ENCODE peak calls at places on chromosome 21, in six cellular contexts. F is stimulated activated CD4-positive, alpha-beta T cell treated with anti-CD3 and anti-CD28 coated beads, Interleukin-2, amount 100 ng/mL, for 48 hours; B is stomach; D is effector memory CD8-positive, alpha-beta T cell; M is upper lobe of right lung; O is Right ventricle myocardium inferior. R is an unnamed sample.

GRCh38 chr21:38888956-38889605 is 83.4 kb downstream of the ETS2 start:
- DNase-seq in O (no peak), F (no peak), B (no peak), M (no peak), D (no peak), R (no peak)

GRCh38 chr21:16419188-16419874 is 689.5 kb downstream of the USP25 start:
- DNase-seq in B (peak), M (peak), F (no peak), D (no peak), O (peak), R (no peak)

GRCh38 chr21:45615145-45615711 is 28.3 kb upstream of the PCBP3 start:
- DNase-seq in B (peak), D (peak), O (peak), M (peak), F (peak), R (peak)

GRCh38 chr21:37829447-37829846 is 86.8 kb downstream of the KCNJ6 start:
- DNase-seq in F (no peak), D (no peak), B (peak), O (no peak), M (no peak), R (no peak)

GRCh38 chr21:31688603-31689368 is 29.3 kb downstream of the SOD1 start:
- DNase-seq in D (no peak), M (no peak), F (no peak), O (no peak), B (no peak), R (no peak)

GRCh38 chr21:45550552-45551210 is 8.4 kb upstream of the SLC19A1 start:
- DNase-seq in O (peak), B (no peak), M (peak), D (no peak), F (peak), R (peak)

GRCh38 chr21:39317134-39318090 is 4.0 kb upstream of the BRWD1 start:
- DNase-seq in M (no peak), B (no peak), D (no peak), O (no peak), F (no peak), R (no peak)

GRCh38 chr21:36065497-36066036 is 4.3 kb upstream of the CBR1 start:
- DNase-seq in O (no peak), M (no peak), B (no peak), F (no peak), D (no peak), R (no peak)

GRCh38 chr21:43608225-43608624 is 51.1 kb downstream of the HSF2BP start:
- DNase-seq in M (no peak), F (no peak), D (no peak), B (no peak), O (no peak), R (no peak)

GRCh38 chr21:27077501-27077900 is 110.6 kb upstream of the ADAMTS5 start:
- DNase-seq in F (no peak), D (no peak), B (no peak), O (no peak), M (no peak), R (no peak)

GRCh38 chr21:34845521-34846213 is 176.9 kb downstream of the CLIC6 start:
- DNase-seq in F (peak), M (peak), B (peak), O (no peak), D (peak), R (no peak)

GRCh38 chr21:23789864-23790263 is 1817.4 kb downstream of the MRPL39 start:
- DNase-seq in O (no peak), B (no peak), F (no peak), M (no peak), D (no peak), R (no peak)

GRCh38 chr21:34037446-34037845 is 35.9 kb upstream of the MRPS6 start:
- DNase-seq in D (no peak), F (no peak), B (no peak), O (no peak), M (no peak), R (no peak)

GRCh38 chr21:35048183-35048601 is 910 bp downstream of the RUNX1 start:
- DNase-seq in O (no peak), M (peak), F (no peak), D (no peak), B (no peak), R (no peak)

GRCh38 chr21:37551406-37552355 is 185.1 kb downstream of the DYRK1A start:
- DNase-seq in B (peak), D (no peak), O (no peak), F (no peak), M (no peak), R (no peak)

GRCh38 chr21:42651515-42652401 is 1.7 kb upstream of the PDE9A start:
- DNase-seq in D (no peak), F (no peak), B (no peak), M (peak), O (no peak), R (no peak)

GRCh38 chr21:45080639-45081414 is 6.4 kb downstream of the ADARB1 start:
- DNase-seq in O (no peak), F (no peak), M (no peak), D (no peak), B (no peak), R (no peak)

GRCh38 chr21:38351961-38352521 is 95.2 kb downstream of the KCNJ15 start:
- DNase-seq in F (no peak), D (no peak), B (no peak), O (no peak), M (no peak), R (no peak)

GRCh38 chr21:34743285-34743684 is 74.5 kb downstream of the CLIC6 start:
- DNase-seq in D (no peak), M (no peak), B (no peak), O (no peak), F (no peak), R (no peak)

GRCh38 chr21:33198346-33199135 is 31.2 kb upstream of the IFNAR2 start:
- DNase-seq in B (no peak), D (no peak), O (no peak), M (no peak), F (no peak), R (no peak)

GRCh38 chr21:36504067-36505058 is 24.4 kb upstream of the CLDN14 start:
- DNase-seq in F (peak), B (no peak), O (no peak), M (no peak), D (peak), R (peak)

GRCh38 chr21:29264721-29265120 is 34.0 kb upstream of the BACH1 start:
- DNase-seq in O (no peak), M (no peak), B (no peak), F (no peak), D (no peak), R (no peak)

GRCh38 chr21:41559658-41560599 is 52.0 kb upstream of the TMPRSS2 start:
- DNase-seq in B (peak), O (no peak), D (no peak), M (no peak), F (no peak), R (no peak)

GRCh38 chr21:31873696-31874599 is 1.1 kb downstream of the HUNK start:
- DNase-seq in F (peak), B (peak), O (peak), D (no peak), M (peak), R (peak)

GRCh38 chr21:35559128-35559831 is 501.0 kb downstream of the SETD4 start:
- DNase-seq in B (no peak), O (no peak), D (no peak), M (no peak), F (no peak), R (no peak)

GRCh38 chr21:38806942-38807284 is 1.2 kb downstream of the ETS2 start:
- DNase-seq in M (no peak), O (no peak), F (no peak), B (no peak), D (no peak), R (no peak)

GRCh38 chr21:16454371-16454770 is 724.6 kb downstream of the USP25 start:
- DNase-seq in O (no peak), F (no peak), D (no peak), B (no peak), M (no peak), R (no peak)

GRCh38 chr21:38758815-38759214 is 46.9 kb upstream of the ETS2 start:
- DNase-seq in F (no peak), B (peak), D (no peak), M (no peak), O (no peak), R (no peak)

GRCh38 chr21:37335053-37335452 is 31.5 kb upstream of the DYRK1A start:
- DNase-seq in D (no peak), F (no peak), O (no peak), M (no peak), B (no peak), R (no peak)

GRCh38 chr21:28675265-28676041 is 317.2 kb downstream of the LTN1 start:
- DNase-seq in M (no peak), O (no peak), B (no peak), F (no peak), D (no peak), R (no peak)

GRCh38 chr21:21688877-21689276 is 690.7 kb downstream of the NCAM2 start:
- DNase-seq in B (no peak), O (no peak), F (no peak), M (peak), D (no peak), R (no peak)

GRCh38 chr21:46314441-46315020 is 9.1 kb downstream of the C21orf58 start:
- DNase-seq in M (no peak), B (no peak), O (no peak), F (no peak), D (no peak), R (no peak)

GRCh38 chr21:39132248-39132647 is 51.0 kb downstream of the PSMG1 start:
- DNase-seq in F (no peak), O (no peak), M (no peak), B (no peak), D (no peak), R (no peak)

GRCh38 chr21:44845418-44846200 is 27.7 kb upstream of the SUMO3 start:
- DNase-seq in M (peak), F (peak), D (peak), B (peak), O (peak), R (peak)

GRCh38 chr21:44000360-44000759 is 11.7 kb upstream of the TRAPPC10 start:
- DNase-seq in F (no peak), M (no peak), B (no peak), O (no peak), D (no peak), R (no peak)

R was measured in naive B cell.